ENCODE peak calls at places on chromosomes 2 and 18, in five cellular contexts. M is Peyer's patch, H is uterus, A is adrenal gland, K is testis. F is an unnamed sample.

GRCh38 chr2:96531872-96532505 is 4.6 kb upstream of the ARID5A start:
- DNase-seq in A (peak; percentile 97), M (peak; percentile 82), H (peak; percentile 94), K (peak; percentile 96), F (peak; percentile 98)

GRCh38 chr2:218877331-218877730 is 3.3 kb upstream of the WNT10A start:
- DNase-seq in H (no peak), K (no peak), M (no peak), A (no peak), F (no peak)

GRCh38 chr2:28463893-28464292 is 32.0 kb upstream of the PLB1 start:
- DNase-seq in M (no peak), H (no peak), K (no peak), A (no peak), F (no peak)

GRCh38 chr2:11938196-11938595 is 191.8 kb downstream of the LPIN1 start:
- DNase-seq in H (peak; percentile 27), A (no peak), K (peak; percentile 40), M (no peak), F (no peak)

GRCh38 chr2:42086500-42086953 is 38.7 kb downstream of the PKDCC start:
- DNase-seq in M (no peak), H (peak; percentile 38), A (peak; percentile 73), K (peak; percentile 51), F (peak; percentile 38)

GRCh38 chr2:165818920-165819319 is 24.9 kb upstream of the GALNT3 start:
- DNase-seq in M (no peak), H (no peak), K (no peak), A (no peak), F (no peak)

GRCh38 chr18:28793911-28794310 is 617.0 kb upstream of the CDH2 start:
- DNase-seq in M (no peak), H (no peak), K (no peak), A (no peak), F (no peak)

GRCh38 chr18:6219116-6219717 is 195.5 kb downstream of the L3MBTL4 start:
- DNase-seq in M (no peak), A (peak; percentile 67), K (peak; percentile 76), H (peak; percentile 17), F (peak; percentile 33)

GRCh38 chr2:182784777-182785176 is 68.7 kb downstream of the DNAJC10 start:
- DNase-seq in A (no peak), H (no peak), M (no peak), K (no peak), F (no peak)

GRCh38 chr2:238138331-238139102 is at the start of gene KLHL30:
- DNase-seq in M (peak; percentile 34), K (no peak), H (no peak), A (no peak), F (no peak)

GRCh38 chr18:23503038-23503966 is at the start of gene RMC1:
- DNase-seq in K (peak; percentile 94), M (peak; percentile 94), A (peak; percentile 97), H (peak; percentile 97), F (peak; percentile 61)

DNA sequence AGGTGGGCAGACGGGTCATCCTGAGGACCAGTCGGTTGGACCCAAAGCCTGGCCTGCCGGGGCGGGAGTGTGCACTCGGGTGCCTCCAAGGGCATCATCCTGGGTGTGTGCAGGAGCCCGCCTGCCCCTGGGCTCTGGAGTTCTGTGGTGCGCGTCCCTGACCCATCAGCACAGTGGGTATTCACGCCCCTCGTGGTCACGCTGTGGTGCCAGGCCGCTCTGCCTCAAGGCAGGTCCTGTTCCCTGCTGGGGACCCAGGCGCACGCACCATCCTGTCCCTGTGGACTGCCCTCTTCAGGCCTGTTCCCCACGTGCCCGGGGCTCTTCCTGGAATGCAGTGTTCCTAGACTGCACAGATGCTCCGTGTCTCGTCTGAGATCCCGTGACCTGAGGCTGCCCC is 14.3 kb upstream of the D2HGDH start:
- DNase-seq in M (no peak), K (no peak), A (no peak), H (no peak), F (no peak)
- TF ChIP-seq POLR2A in M (no peak), K (no peak), A (no peak), H (no peak), F (no peak)

DNA sequence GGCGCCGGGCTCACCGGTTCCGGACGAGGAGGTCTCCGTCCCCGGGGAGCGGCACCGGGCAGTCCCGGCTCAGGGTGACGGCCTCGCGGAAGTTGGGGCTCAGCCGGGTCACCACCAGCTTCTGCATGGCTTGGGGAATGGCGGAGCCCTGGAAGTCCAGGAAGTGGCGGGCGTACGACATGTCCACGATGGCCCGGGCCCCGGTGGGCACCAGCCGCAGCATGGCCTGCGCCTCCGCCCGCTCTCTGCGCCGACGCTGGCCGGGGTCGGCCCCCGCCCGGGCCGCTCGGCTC is 157 bp downstream of the PTGR3 start:
- DNase-seq in M (peak; percentile 44), A (peak; percentile 53), H (no peak), K (no peak), F (no peak)
- TF ChIP-seq POLR2A in M (no peak), A (no peak), H (peak; percentile 62), K (no peak), F (no peak)

GRCh38 chr18:35422227-35422626 is 45.1 kb upstream of the ZNF396 start:
- DNase-seq in A (no peak), K (no peak), M (no peak), H (no peak), F (no peak)
- TF ChIP-seq POLR2A in A (no peak), K (no peak), M (no peak), H (no peak), F (no peak)

DNA sequence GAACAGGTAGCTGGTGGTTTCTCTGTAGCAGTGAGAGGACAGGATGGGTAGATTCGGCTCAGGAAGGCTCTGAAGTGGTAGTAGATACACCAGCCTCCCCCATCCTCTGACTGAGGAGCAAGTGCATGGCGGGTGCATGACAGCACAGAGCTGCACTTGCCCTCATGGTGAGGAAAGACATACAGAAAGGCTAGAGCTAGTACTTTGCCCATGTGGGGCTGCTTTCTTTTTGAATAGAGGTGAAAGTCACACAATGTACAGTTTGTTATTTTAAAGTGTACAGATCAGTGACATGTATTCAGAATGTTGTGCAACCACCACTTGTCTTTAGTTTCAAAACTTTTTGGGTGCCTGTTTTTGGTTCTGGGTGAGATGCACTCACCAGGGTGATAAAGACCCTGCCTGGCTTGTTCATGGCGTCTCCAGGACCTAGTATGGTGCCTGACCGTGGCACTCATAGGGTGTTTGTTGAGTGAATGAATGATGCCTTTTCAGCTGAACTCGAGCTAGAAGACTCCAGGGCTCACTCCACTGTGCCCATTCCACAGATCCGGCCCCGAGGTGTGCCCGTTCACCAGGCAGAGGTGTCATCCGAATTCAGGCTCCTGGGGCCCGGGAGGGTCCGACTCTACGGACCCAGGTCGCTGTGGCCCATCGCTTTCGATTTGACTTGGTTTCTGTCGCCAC is 421 bp upstream of the VAMP5 start:
- DNase-seq in K (no peak), M (peak; percentile 40), H (no peak), A (no peak), F (no peak)
- TF ChIP-seq POLR2A in K (no peak), M (no peak), H (no peak), A (no peak), F (no peak)

GRCh38 chr2:85599468-85600234 is 2.8 kb downstream of the TMEM150A start:
- DNase-seq in H (no peak), M (no peak), K (no peak), A (no peak), F (no peak)
- TF ChIP-seq POLR2A in H (no peak), M (no peak), K (no peak), A (no peak), F (no peak)

DNA sequence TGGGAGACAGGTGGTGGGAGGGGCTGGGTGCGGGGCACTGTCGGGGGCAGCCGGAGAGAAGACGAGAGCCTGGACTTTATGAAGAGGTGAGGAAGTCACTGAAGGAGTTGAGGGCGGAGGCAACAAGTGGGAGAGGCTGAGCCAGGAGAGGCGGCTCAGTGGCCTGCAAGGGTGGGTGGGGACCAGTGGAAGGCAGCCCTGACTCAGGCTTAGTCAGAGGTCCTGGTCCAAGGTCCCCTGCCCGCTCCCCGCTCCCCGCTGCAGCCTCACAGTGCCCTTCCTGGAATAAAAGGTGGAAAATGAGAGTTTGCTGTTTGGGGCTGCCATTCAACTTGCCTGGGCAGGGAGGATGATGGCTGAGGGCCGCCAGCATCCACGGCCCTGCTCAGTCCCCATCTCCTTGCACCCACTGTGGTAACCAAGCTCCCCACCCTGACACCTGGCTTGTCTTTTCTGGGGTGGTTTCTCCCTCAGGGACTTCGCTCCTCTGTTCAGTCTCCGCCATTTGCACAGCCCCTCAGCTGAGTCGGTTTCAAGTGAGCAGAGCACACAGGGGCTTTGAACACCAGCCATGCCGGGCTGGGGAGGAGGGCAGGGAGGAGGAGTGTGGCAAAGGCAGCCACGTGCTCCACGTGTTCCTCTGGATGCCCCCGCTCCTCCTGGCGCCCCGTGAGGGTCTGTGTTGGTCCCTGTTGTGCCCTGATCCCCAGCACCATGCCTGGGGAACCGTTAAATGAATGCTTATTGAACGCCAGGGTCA is 13.7 kb upstream of the RALB start:
- DNase-seq in K (no peak), M (no peak), A (peak; percentile 90), H (no peak), F (peak; percentile 90)
- TF ChIP-seq POLR2A in K (no peak), M (peak; percentile 91), A (no peak), H (no peak), F (no peak)

GRCh38 chr18:21979171-21979560 is 190.2 kb upstream of the GATA6 start:
- DNase-seq in K (no peak), A (no peak), H (no peak), M (no peak), F (no peak)

GRCh38 chr18:21979759-21980158 is 189.6 kb upstream of the GATA6 start:
- DNase-seq in A (no peak), M (no peak), K (no peak), H (no peak), F (no peak)

GRCh38 chr18:21978546-21979170 is 190.7 kb upstream of the GATA6 start:
- DNase-seq in A (no peak), H (no peak), K (no peak), M (no peak), F (no peak)

DNA sequence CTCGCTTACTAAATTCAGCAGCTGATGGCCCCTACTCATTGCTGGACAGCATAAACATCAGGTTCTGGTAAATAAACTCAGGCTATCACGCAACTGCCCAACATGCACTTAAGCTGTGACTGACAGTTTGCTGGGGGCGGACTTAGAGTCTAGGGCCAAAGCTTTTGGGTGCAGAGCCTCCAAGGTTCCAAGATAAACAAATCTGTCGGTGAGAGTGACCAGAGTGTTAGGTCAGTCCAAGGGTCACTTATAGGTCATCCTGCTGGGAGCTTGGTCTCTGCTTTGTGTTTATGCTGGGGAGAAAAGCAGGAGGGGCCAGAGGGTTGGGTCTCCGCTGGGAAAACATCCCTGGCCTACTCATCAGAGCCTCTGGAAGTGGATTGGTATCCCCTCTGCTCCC is 188.6 kb upstream of the GATA6 start:
- DNase-seq in K (no peak), A (no peak), H (no peak), M (no peak), F (no peak)
- TF ChIP-seq POLR2A in K (no peak), A (no peak), H (no peak), M (no peak), F (no peak)

DNA sequence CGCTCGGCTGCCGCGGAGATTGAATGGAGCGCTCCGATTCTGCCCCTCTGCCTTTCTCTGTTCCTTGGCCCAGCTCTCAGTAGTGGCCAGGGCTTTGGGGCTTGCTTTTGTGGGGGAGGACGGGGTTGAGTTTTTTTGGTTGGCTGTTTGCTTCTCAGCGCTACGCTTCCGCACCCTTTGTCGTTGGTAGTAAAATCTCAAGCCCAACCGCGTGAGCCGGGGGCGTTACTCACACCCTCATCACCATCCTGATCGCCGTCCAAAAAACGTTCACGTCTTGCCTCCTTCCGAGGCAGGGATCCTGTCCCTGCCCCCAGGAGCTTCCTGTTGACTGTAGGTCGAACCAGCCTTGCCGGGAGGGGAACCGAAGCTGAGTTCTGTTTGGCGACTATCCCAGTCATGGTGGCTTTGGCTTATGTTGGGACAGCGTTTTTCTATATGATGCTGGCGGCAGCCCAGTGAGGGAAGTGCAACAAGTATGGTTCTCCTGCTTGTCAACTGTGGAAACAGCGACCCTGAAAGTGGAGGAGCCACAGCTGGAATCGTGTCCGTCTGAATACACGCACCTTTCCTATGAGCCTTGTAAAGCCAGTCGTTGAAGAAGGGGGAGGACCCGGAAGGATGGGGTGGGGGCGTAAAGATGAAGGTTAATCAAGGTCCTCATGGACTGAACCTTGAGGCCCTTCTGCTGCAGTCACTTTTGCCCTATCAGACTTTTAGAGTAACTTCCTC is 797 bp upstream of the YES1 start:
- DNase-seq in H (peak; percentile 82), A (peak; percentile 82), K (peak; percentile 82), M (peak; percentile 58), F (peak; percentile 56)
- TF ChIP-seq POLR2A in H (no peak), A (no peak), K (no peak), M (no peak), F (no peak)

F was measured in H54.